ENCODE peak calls at places on chromosomes 2 and 18, in nine cellular contexts. F is hepatocyte, K is PC-3, R is GM23248, O is GM23338, W is neural progenitor cell, B is OCI-LY7, S is HCT116, U is MM.1S. D is an unnamed sample. For H4K20me1, the result is how much of the 10 kb centered on the place peaks cover.

GRCh38 chr2:121489284-121489683 is 41.4 kb upstream of the RNU4ATAC start:
- DNase-seq in F (no peak), K (peak), R (no peak), O (no peak), W (no peak), B (no peak), S (no peak), U (peak), D (no peak)

GRCh38 chr18:34710430-34711386 is 610 bp downstream of the DTNA start:
- DNase-seq in F (peak), K (no peak), R (peak), O (no peak), W (no peak), B (no peak), S (no peak), U (no peak), D (peak)

GRCh38 chr2:226655871-226656270 is 143.7 kb downstream of the IRS1 start:
- DNase-seq in F (no peak), K (no peak), R (peak), O (no peak), W (no peak), B (no peak), S (no peak), U (no peak), D (no peak)

GRCh38 chr18:29161429-29161828 is 984.5 kb upstream of the CDH2 start:
- DNase-seq in F (no peak), K (peak), R (peak), O (no peak), W (no peak), B (no peak), S (no peak), U (no peak), D (no peak)

GRCh38 chr2:65064728-65065552 is 8.7 kb downstream of the CEP68 start:
- DNase-seq in F (peak), K (peak), R (peak), O (peak), W (peak), B (peak), S (no peak), U (peak), D (no peak)

GRCh38 chr2:142952793-142953192 is 75.3 kb downstream of the KYNU start:
- DNase-seq in F (no peak), K (no peak), R (no peak), O (no peak), W (no peak), B (no peak), S (no peak), U (no peak), D (no peak)

GRCh38 chr2:160278889-160279196 is 78.8 kb upstream of the ITGB6 start:
- DNase-seq in F (peak), K (peak), R (peak), O (peak), W (peak), B (no peak), S (no peak), U (no peak), D (peak)

GRCh38 chr2:9708683-9709538 is 78.1 kb upstream of the YWHAQ start:
- DNase-seq in F (no peak), K (no peak), R (peak), O (no peak), W (no peak), B (no peak), S (no peak), U (no peak), D (no peak)

GRCh38 chr2:239876241-239876947 is 148.7 kb downstream of the NDUFA10 start:
- DNase-seq in F (no peak), K (no peak), R (no peak), O (no peak), W (no peak), B (no peak), S (no peak), U (no peak), D (no peak)

GRCh38 chr2:101768480-101769077 is 71.1 kb downstream of the MAP4K4 start:
- DNase-seq in F (no peak), K (no peak), R (no peak), O (no peak), W (no peak), B (peak), S (no peak), U (no peak), D (no peak)

GRCh38 chr2:207395535-207396251 is 134.1 kb upstream of the CREB1 start:
- DNase-seq in F (no peak), K (peak), R (no peak), O (no peak), W (peak), B (no peak), S (peak), U (no peak), D (no peak)

GRCh38 chr2:149259136-149259535 is 71.3 kb upstream of the LYPD6 start:
- DNase-seq in F (no peak), K (no peak), R (no peak), O (no peak), W (no peak), B (no peak), S (no peak), U (no peak), D (no peak)

GRCh38 chr2:42914860-42915259 is 122.5 kb upstream of the HAAO start:
- DNase-seq in F (no peak), K (no peak), R (no peak), O (no peak), W (no peak), B (no peak), S (no peak), U (no peak), D (no peak)

GRCh38 chr2:103789716-103790085 is 1027.9 kb downstream of the TMEM182 start:
- DNase-seq in F (no peak), K (peak), R (no peak), O (no peak), W (no peak), B (no peak), S (no peak), U (no peak), D (no peak)

GRCh38 chr2:63614983-63615945 is 26.5 kb downstream of the MDH1 start:
- DNase-seq in F (peak), K (peak), R (peak), O (peak), W (peak), B (no peak), S (peak), U (no peak), D (no peak)

GRCh38 chr2:197502201-197502600 is 2.0 kb downstream of the HSPE1 start:
- DNase-seq in F (no peak), K (no peak), R (no peak), O (no peak), W (no peak), B (no peak), S (no peak), U (no peak), D (no peak)
- H4K20me1 ChIP-seq in F (under half), K (under half), R (under half), O (under half), W (under half), B (under half), S (under half), U (under half), D (under half)

DNA sequence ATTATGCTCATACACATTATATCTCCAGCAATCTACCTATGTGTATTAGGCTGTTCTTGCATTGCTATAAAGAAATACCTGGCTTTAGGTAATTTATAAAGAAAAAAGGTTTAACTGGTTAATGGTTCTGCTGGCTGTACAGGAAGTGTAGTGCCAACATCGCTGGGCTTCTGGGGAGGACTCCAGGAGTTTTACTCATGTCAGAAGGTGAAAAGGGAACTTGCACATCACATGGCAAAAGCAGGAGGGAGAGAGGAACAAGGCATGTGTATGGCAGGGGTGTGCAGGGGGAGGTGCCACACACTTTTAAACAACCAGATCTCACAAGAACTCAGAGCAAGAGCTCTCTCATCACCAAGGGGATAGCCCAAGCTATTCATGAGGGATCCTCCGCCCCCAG is 715.4 kb upstream of the ZEB2 start:
- DNase-seq in F (no peak), K (no peak), R (no peak), O (no peak), W (no peak), B (no peak), S (no peak), U (no peak), D (no peak)
- TF ChIP-seq EZH2phosphoT487 in F (no peak), K (no peak), R (no peak), O (no peak), W (no peak), B (no peak), S (no peak), U (no peak), D (no peak)

DNA sequence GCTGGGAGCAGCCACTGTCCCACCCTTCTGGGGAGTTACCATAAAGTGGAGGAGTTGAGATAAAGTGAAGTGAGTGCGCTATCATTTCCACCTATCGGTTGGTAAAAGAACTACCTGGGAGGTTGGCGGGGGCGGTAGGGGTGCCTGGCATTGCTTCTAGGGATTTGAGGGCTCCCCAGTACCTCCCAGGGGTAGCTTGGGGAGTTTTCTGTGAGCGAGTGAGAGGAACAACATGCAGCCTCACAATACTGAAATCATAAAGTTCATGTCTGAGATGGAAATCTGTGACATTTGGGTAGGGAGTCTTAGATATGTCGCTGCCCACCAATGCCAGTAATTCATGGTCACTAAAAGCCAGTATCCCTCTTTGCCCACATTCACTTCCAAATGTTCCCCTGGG is 68.7 kb downstream of the PRKCE start:
- DNase-seq in F (no peak), K (no peak), R (no peak), O (peak), W (no peak), B (no peak), S (no peak), U (no peak), D (no peak)
- H4K20me1 ChIP-seq in F (under half), K (under half), R (under half), O (under half), W (under half), B (under half), S (under half), U (under half), D (under half)

GRCh38 chr2:220366765-220367164 is 739.3 kb downstream of the SLC4A3 start:
- DNase-seq in F (no peak), K (no peak), R (no peak), O (no peak), W (no peak), B (no peak), S (no peak), U (no peak), D (no peak)

GRCh38 chr2:220370764-220371163 is 743.3 kb downstream of the SLC4A3 start:
- DNase-seq in F (no peak), K (no peak), R (no peak), O (no peak), W (no peak), B (no peak), S (no peak), U (no peak), D (no peak)

DNA sequence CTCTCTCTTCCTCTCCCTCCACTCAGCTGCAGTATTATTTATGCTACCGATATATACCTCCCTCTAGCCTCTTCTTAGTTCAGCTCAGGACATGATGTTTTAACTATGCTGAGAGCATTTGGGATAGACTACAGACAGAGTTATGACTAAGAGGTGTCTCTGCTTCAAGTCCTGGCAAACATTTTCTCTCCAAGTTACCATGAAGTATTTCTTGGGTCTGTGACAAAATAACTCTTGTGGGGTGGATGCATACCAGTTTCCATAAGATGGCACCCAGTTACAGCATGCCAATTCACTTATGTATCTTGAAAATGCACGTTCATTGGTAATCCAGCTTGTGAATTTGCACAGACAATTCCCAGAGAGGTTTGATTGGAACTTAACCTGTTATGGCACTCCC is 737.6 kb downstream of the SLC4A3 start:
- DNase-seq in F (no peak), K (no peak), R (peak), O (no peak), W (no peak), B (no peak), S (no peak), U (no peak), D (no peak)
- TF ChIP-seq EZH2phosphoT487 in F (no peak), K (no peak), R (no peak), O (no peak), W (no peak), B (no peak), S (no peak), U (no peak), D (no peak)

DNA sequence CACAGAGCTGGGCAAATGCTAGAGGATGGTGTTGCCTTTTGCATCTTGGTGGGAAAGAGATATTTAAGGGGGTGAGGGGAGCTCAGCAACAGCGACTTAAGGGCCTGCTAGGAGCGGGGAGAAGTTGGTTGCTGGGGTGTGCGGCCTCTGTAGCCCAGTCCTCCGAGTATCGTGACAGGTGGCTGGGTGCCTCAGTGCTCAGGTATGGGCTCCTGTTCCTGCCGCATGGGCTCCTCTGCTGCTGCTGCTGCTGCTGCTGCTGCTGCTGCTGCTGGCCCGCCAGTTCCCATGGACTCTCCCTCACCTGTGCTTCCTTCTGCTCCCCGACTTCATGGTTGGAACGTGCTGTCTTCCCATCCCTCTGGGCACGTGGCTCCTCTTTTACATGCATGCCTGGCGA is 22.0 kb downstream of the AGAP1 start:
- DNase-seq in F (no peak), K (no peak), R (no peak), O (no peak), W (no peak), B (no peak), S (no peak), U (no peak), D (no peak)
- H4K20me1 ChIP-seq in F (under half), K (under half), R (under half), O (under half), W (under half), B (under half), S (under half), U (under half), D (under half)

GRCh38 chr2:171595896-171596295 is 73.6 kb downstream of the CYBRD1 start:
- DNase-seq in F (peak), K (peak), R (peak), O (no peak), W (no peak), B (no peak), S (no peak), U (no peak), D (no peak)

GRCh38 chr2:171587567-171587966 is 65.3 kb downstream of the CYBRD1 start:
- DNase-seq in F (no peak), K (no peak), R (peak), O (no peak), W (no peak), B (no peak), S (no peak), U (no peak), D (no peak)

GRCh38 chr2:171595456-171595855 is 73.2 kb downstream of the CYBRD1 start:
- DNase-seq in F (no peak), K (no peak), R (peak), O (no peak), W (no peak), B (no peak), S (no peak), U (no peak), D (no peak)

GRCh38 chr2:171592026-171592555 is 69.8 kb downstream of the CYBRD1 start:
- DNase-seq in F (no peak), K (no peak), R (peak), O (no peak), W (no peak), B (no peak), S (no peak), U (no peak), D (no peak)

GRCh38 chr2:171590116-171590515 is 67.8 kb downstream of the CYBRD1 start:
- DNase-seq in F (no peak), K (no peak), R (no peak), O (no peak), W (no peak), B (no peak), S (no peak), U (no peak), D (no peak)
- TF ChIP-seq EZH2phosphoT487 in F (no peak), K (no peak), R (no peak), O (no peak), W (no peak), B (no peak), S (no peak), U (no peak), D (no peak)

DNA sequence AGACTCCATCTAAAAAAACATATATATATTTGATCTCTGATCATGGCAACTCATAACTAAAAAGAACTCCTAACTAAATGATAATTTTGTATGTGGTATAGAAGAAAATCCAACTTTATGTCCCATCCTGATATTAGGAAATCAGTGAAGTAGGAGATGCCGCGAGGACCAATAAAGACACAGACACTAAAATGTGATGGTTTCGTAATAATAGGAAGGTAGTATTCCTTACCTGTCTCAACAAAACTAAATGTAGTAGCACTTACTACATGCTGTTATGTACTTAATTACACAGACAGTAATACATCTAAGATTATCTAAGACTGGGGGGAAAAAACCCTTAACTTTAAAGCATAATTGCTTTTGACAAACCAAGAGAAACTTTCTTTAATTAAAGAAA is 63.5 kb downstream of the TRIP12 start:
- DNase-seq in F (no peak), K (no peak), R (no peak), O (no peak), W (no peak), B (no peak), S (no peak), U (no peak), D (no peak)
- H4K20me1 ChIP-seq in F (under half), K (under half), R (under half), O (under half), W (under half), B (under half), S (under half), U (under half), D (under half)

D was measured in SK-N-SH.